ENCODE peak calls at places on chromosomes 7 and 10, in five cellular contexts. One of them, this sample, is unnamed.

GRCh38 chr7:12222889-12223579 is 11.9 kb downstream of the TMEM106B start:
- DNase-seq in GM12878: no peak
- DNase-seq in HepG2: no peak
- DNase-seq in SK-N-SH: no peak
- DNase-seq in HCT116: no peak
- DNase-seq in this sample: no peak

GRCh38 chr10:29807407-29807806 is 172.6 kb upstream of the SVIL start:
- DNase-seq in HepG2: no peak
- DNase-seq in SK-N-SH: no peak
- DNase-seq in HCT116: no peak
- DNase-seq in GM12878: no peak
- DNase-seq in this sample: peak; percentile 16

GRCh38 chr7:107213945-107214344 is 45.1 kb downstream of the HBP1 start:
- DNase-seq in HepG2: no peak
- DNase-seq in GM12878: no peak
- DNase-seq in HCT116: no peak
- DNase-seq in SK-N-SH: no peak
- DNase-seq in this sample: no peak

GRCh38 chr7:123783820-123784219 is 35.0 kb upstream of the WASL start:
- DNase-seq in HCT116: no peak
- DNase-seq in SK-N-SH: no peak
- DNase-seq in HepG2: no peak
- DNase-seq in GM12878: no peak
- DNase-seq in this sample: no peak

GRCh38 chr7:94028768-94029167 is 24.6 kb upstream of the BET1 start:
- DNase-seq in GM12878: no peak
- DNase-seq in HepG2: no peak
- DNase-seq in SK-N-SH: no peak
- DNase-seq in HCT116: no peak
- DNase-seq in this sample: no peak

GRCh38 chr7:65269150-65269856 is 104.4 kb upstream of the ZNF92 start:
- DNase-seq in SK-N-SH: peak; percentile 98
- DNase-seq in HepG2: peak; percentile 90
- DNase-seq in GM12878: peak; percentile 73
- DNase-seq in HCT116: peak; percentile 75
- DNase-seq in this sample: peak; percentile 91

GRCh38 chr10:69124558-69125121 is 662 bp downstream of the VPS26A start:
- DNase-seq in HCT116: peak; percentile 26
- DNase-seq in HepG2: peak; percentile 54
- DNase-seq in GM12878: no peak
- DNase-seq in SK-N-SH: peak; percentile 44
- DNase-seq in this sample: peak; percentile 76

GRCh38 chr7:140676303-140676702 is 3.6 kb downstream of the ADCK2 start:
- DNase-seq in GM12878: no peak
- DNase-seq in HepG2: no peak
- DNase-seq in HCT116: no peak
- DNase-seq in SK-N-SH: no peak
- DNase-seq in this sample: no peak

GRCh38 chr10:97999066-97999908 is 31.1 kb downstream of the CRTAC1 start:
- DNase-seq in HCT116: no peak
- DNase-seq in SK-N-SH: no peak
- DNase-seq in GM12878: no peak
- DNase-seq in HepG2: no peak
- DNase-seq in this sample: no peak

GRCh38 chr7:105602325-105603305 is 21.3 kb upstream of the EFCAB10 start:
- DNase-seq in SK-N-SH: no peak
- DNase-seq in HepG2: no peak
- DNase-seq in HCT116: no peak
- DNase-seq in GM12878: no peak
- DNase-seq in this sample: no peak

GRCh38 chr10:87092861-87093460 is 1.7 kb downstream of the GLUD1 start:
- DNase-seq in GM12878: peak; percentile 42
- DNase-seq in HepG2: peak; percentile 89
- DNase-seq in HCT116: no peak
- DNase-seq in SK-N-SH: no peak
- DNase-seq in this sample: peak; percentile 95

GRCh38 chr10:54799491-54799890 is 1.5 kb downstream of the PCDH15 start:
- DNase-seq in HCT116: no peak
- DNase-seq in SK-N-SH: no peak
- DNase-seq in HepG2: no peak
- DNase-seq in GM12878: no peak
- DNase-seq in this sample: no peak

GRCh38 chr10:123109466-123109865 is 26.3 kb upstream of the HMX3 start:
- DNase-seq in SK-N-SH: no peak
- DNase-seq in HCT116: no peak
- DNase-seq in HepG2: no peak
- DNase-seq in GM12878: no peak
- DNase-seq in this sample: no peak

GRCh38 chr7:157265051-157265450 is 71.8 kb upstream of the DNAJB6 start:
- DNase-seq in HCT116: no peak
- DNase-seq in HepG2: no peak
- DNase-seq in GM12878: no peak
- DNase-seq in SK-N-SH: no peak
- DNase-seq in this sample: no peak

GRCh38 chr7:116710764-116711452 is 38.9 kb downstream of the MET start:
- DNase-seq in HCT116: no peak
- DNase-seq in HepG2: peak; percentile 56
- DNase-seq in SK-N-SH: no peak
- DNase-seq in GM12878: no peak
- DNase-seq in this sample: peak; percentile 1

GRCh38 chr7:128053991-128054390 is 22.8 kb upstream of the LRRC4 start:
- DNase-seq in GM12878: no peak
- DNase-seq in HepG2: no peak
- DNase-seq in SK-N-SH: no peak
- DNase-seq in HCT116: no peak
- DNase-seq in this sample: no peak

GRCh38 chr10:80382989-80383388 is 25.4 kb upstream of the PRXL2A start:
- DNase-seq in HepG2: peak; percentile 40
- DNase-seq in GM12878: peak; percentile 19
- DNase-seq in SK-N-SH: peak; percentile 68
- DNase-seq in HCT116: peak; percentile 49
- DNase-seq in this sample: peak; percentile 44

GRCh38 chr7:119929891-119930290 is 343.1 kb upstream of the KCND2 start:
- DNase-seq in GM12878: no peak
- DNase-seq in SK-N-SH: no peak
- DNase-seq in HCT116: no peak
- DNase-seq in HepG2: no peak
- DNase-seq in this sample: no peak

GRCh38 chr10:28151636-28152035 is 151.2 kb downstream of the MPP7 start:
- DNase-seq in HepG2: no peak
- DNase-seq in SK-N-SH: no peak
- DNase-seq in HCT116: no peak
- DNase-seq in GM12878: no peak
- DNase-seq in this sample: no peak

GRCh38 chr10:28149760-28150159 is 150.9 kb upstream of the ODAD2 start:
- DNase-seq in SK-N-SH: no peak
- DNase-seq in GM12878: no peak
- DNase-seq in HepG2: no peak
- DNase-seq in HCT116: no peak
- DNase-seq in this sample: no peak

DNA sequence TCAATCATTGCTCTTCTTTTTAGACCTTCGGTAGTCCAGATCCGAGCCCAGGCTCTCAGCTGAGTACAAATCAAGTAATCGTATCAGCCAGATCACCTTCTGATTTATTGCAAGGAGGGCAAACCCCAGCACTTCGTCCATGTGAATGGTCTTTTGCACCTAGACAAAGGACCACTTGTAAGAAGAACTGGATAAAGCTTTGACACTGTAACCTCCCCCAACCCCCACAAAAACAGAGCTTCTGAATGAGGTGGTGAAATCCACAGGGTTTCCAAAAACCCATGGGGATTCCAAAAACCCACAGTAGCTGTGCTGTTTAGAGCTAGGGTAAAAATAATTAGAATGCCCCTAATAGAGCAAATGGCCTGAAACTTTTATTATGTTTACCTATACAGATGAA is 148.8 kb upstream of the ODAD2 start:
- DNase-seq in HCT116: no peak
- DNase-seq in SK-N-SH: no peak
- DNase-seq in GM12878: no peak
- DNase-seq in HepG2: no peak
- DNase-seq in this sample: no peak
- TF ChIP-seq JUND in HCT116: no peak
- TF ChIP-seq JUND in SK-N-SH: no peak
- TF ChIP-seq JUND in GM12878: no peak
- TF ChIP-seq JUND in HepG2: no peak
- TF ChIP-seq JUND in this sample: no peak

DNA sequence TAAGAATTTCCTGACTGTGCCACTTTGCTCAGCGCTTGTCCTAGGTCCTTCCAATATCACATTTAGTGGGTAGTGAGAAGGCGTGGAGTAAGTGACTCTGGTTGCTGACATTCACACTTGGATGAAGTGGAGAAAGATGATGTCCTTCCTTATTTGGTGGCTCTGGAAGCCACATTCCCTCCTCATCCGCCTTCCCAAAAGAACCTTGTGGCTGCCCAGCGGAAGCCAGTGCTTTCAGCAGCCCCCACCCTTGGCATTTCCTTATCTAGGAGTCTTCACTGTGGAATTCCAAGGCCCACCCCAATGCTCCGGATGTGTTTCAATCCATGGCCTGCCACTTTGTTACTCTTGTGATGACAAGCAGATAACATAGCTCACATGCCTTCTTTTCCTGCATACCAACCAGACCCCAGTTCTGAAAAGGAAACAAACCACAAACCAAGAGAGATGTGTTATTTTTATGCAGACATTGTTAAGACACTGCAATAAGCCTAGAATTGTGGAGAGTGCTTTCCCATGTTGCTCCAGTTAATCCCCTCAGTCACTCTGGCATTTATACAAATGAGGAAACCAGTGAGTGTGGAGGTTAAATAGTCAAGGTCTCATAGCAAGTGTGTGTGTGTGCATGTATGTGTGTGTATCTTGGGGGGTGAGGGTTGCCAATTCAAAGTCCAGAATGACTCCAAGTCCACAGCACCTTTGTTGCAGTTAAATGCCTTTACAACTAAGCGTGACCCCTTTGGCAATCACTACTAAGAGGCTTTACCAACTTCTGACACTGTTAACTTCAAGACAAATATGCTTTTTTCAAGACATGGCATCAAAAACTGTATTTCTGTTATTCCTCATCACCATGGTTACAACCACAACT is 10.3 kb upstream of the ANKRD1 start:
- DNase-seq in HCT116: no peak
- DNase-seq in SK-N-SH: no peak
- DNase-seq in HepG2: peak; percentile 96
- DNase-seq in GM12878: no peak
- DNase-seq in this sample: no peak
- TF ChIP-seq JUND in HCT116: no peak
- TF ChIP-seq JUND in SK-N-SH: peak; percentile 98
- TF ChIP-seq JUND in HepG2: peak; percentile 67
- TF ChIP-seq JUND in GM12878: no peak
- TF ChIP-seq JUND in this sample: no peak

GRCh38 chr10:121290674-121291073 is 307.6 kb downstream of the FGFR2 start:
- DNase-seq in SK-N-SH: no peak
- DNase-seq in HCT116: no peak
- DNase-seq in GM12878: no peak
- DNase-seq in HepG2: no peak
- DNase-seq in this sample: no peak

GRCh38 chr10:121288864-121289659 is 309.2 kb downstream of the FGFR2 start:
- DNase-seq in SK-N-SH: no peak
- DNase-seq in HepG2: no peak
- DNase-seq in GM12878: no peak
- DNase-seq in HCT116: no peak
- DNase-seq in this sample: no peak

GRCh38 chr10:121285797-121286196 is 312.4 kb downstream of the FGFR2 start:
- DNase-seq in GM12878: no peak
- DNase-seq in HCT116: no peak
- DNase-seq in SK-N-SH: peak; percentile 21
- DNase-seq in HepG2: no peak
- DNase-seq in this sample: peak; percentile 9

GRCh38 chr10:121289800-121290199 is 308.4 kb downstream of the FGFR2 start:
- DNase-seq in GM12878: no peak
- DNase-seq in HCT116: no peak
- DNase-seq in SK-N-SH: no peak
- DNase-seq in HepG2: no peak
- DNase-seq in this sample: no peak

GRCh38 chr10:121288011-121288410 is 310.2 kb downstream of the FGFR2 start:
- DNase-seq in SK-N-SH: no peak
- DNase-seq in HCT116: no peak
- DNase-seq in GM12878: no peak
- DNase-seq in HepG2: no peak
- DNase-seq in this sample: no peak
- TF ChIP-seq JUND in SK-N-SH: no peak
- TF ChIP-seq JUND in HCT116: no peak
- TF ChIP-seq JUND in GM12878: no peak
- TF ChIP-seq JUND in HepG2: no peak
- TF ChIP-seq JUND in this sample: no peak

GRCh38 chr10:102480396-102480795 is 22.1 kb downstream of the ACTR1A start:
- DNase-seq in SK-N-SH: no peak
- DNase-seq in HepG2: no peak
- DNase-seq in HCT116: no peak
- DNase-seq in GM12878: no peak
- DNase-seq in this sample: no peak
- TF ChIP-seq JUND in SK-N-SH: no peak
- TF ChIP-seq JUND in HepG2: no peak
- TF ChIP-seq JUND in HCT116: no peak
- TF ChIP-seq JUND in GM12878: no peak
- TF ChIP-seq JUND in this sample: no peak

GRCh38 chr10:24885551-24885950 is 66.9 kb downstream of the PRTFDC1 start:
- DNase-seq in SK-N-SH: no peak
- DNase-seq in HepG2: no peak
- DNase-seq in GM12878: no peak
- DNase-seq in HCT116: no peak
- DNase-seq in this sample: no peak

GRCh38 chr10:24884793-24885192 is 67.6 kb downstream of the PRTFDC1 start:
- DNase-seq in HepG2: no peak
- DNase-seq in GM12878: no peak
- DNase-seq in HCT116: no peak
- DNase-seq in SK-N-SH: no peak
- DNase-seq in this sample: no peak

GRCh38 chr10:24884316-24884715 is 68.1 kb downstream of the PRTFDC1 start:
- DNase-seq in GM12878: no peak
- DNase-seq in SK-N-SH: no peak
- DNase-seq in HepG2: no peak
- DNase-seq in HCT116: no peak
- DNase-seq in this sample: no peak

GRCh38 chr10:24886281-24886680 is 66.1 kb downstream of the PRTFDC1 start:
- DNase-seq in HepG2: no peak
- DNase-seq in GM12878: no peak
- DNase-seq in SK-N-SH: no peak
- DNase-seq in HCT116: no peak
- DNase-seq in this sample: peak; percentile 17

GRCh38 chr10:24882047-24882698 is 70.2 kb downstream of the PRTFDC1 start:
- DNase-seq in SK-N-SH: no peak
- DNase-seq in HepG2: no peak
- DNase-seq in HCT116: no peak
- DNase-seq in GM12878: peak; percentile 53
- DNase-seq in this sample: no peak
- TF ChIP-seq JUND in SK-N-SH: no peak
- TF ChIP-seq JUND in HepG2: no peak
- TF ChIP-seq JUND in HCT116: no peak
- TF ChIP-seq JUND in GM12878: no peak
- TF ChIP-seq JUND in this sample: no peak